ENCODE peak calls at places on chromosome 18, in ten cellular contexts. R is endothelial cell of umbilical vein, Z is A549, K is body of pancreas, N is A673, T is hepatocyte, E is heart right ventricle, W is HL-60, J is small intestine, C is left ventricle myocardium inferior. O is an unnamed sample.

GRCh38 chr18:77071711-77072292 is 60.8 kb downstream of the MBP start:
- DNase-seq in R (peak), Z (peak), K (peak), N (no peak), T (peak), E (no peak), W (no peak), J (no peak), C (no peak), O (peak)

GRCh38 chr18:9951022-9951859 is 37.4 kb downstream of the VAPA start:
- DNase-seq in R (peak), Z (peak), K (peak), N (peak), T (peak), E (no peak), W (no peak), J (peak), C (no peak), O (peak)

GRCh38 chr18:3046216-3046808 is 33.4 kb upstream of the LPIN2 start:
- DNase-seq in R (no peak), Z (no peak), K (no peak), N (no peak), T (no peak), E (no peak), W (no peak), J (no peak), C (no peak), O (no peak)

GRCh38 chr18:72826736-72827135 is 41.1 kb downstream of the NETO1 start:
- DNase-seq in R (no peak), Z (no peak), K (no peak), N (no peak), T (no peak), E (no peak), W (no peak), J (no peak), C (no peak), O (no peak)

GRCh38 chr18:62605685-62606084 is 82.9 kb downstream of the ZCCHC2 start:
- DNase-seq in R (no peak), Z (no peak), K (no peak), N (no peak), T (no peak), E (no peak), W (no peak), J (no peak), C (no peak), O (no peak)

GRCh38 chr18:69484699-69485396 is 84.2 kb downstream of the DOK6 start:
- DNase-seq in R (peak), Z (peak), K (no peak), N (peak), T (no peak), E (no peak), W (no peak), J (no peak), C (no peak), O (peak)

GRCh38 chr18:55323051-55323994 is 264.7 kb downstream of the TCF4 start:
- DNase-seq in R (peak), Z (no peak), K (no peak), N (peak), T (no peak), E (peak), W (no peak), J (no peak), C (no peak), O (no peak)

GRCh38 chr18:34321075-34321474 is 96.4 kb upstream of the NOL4 start:
- DNase-seq in R (no peak), Z (no peak), K (no peak), N (no peak), T (no peak), E (no peak), W (no peak), J (no peak), C (no peak), O (no peak)

DNA sequence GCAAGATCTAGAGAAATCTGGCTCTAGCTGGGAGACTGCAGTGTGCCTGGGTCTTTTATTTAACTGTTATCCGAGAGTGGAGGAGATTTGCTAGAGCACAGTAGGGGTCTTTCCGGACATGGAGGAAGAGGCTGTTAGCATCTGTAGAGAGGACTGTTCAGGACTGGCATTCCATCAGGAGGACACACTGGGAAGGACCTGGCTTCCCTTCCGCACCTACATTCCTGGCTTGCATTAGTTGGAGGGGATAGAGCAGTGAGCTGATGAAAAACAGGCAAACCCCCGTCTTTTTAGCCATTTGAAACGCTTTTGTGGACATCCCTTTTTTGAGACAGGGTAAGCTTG is 874 bp upstream of the PIEZO2 start:
- DNase-seq in R (no peak), Z (no peak), K (no peak), N (peak), T (no peak), E (no peak), W (no peak), J (no peak), C (no peak), O (no peak)
- H3K4me3 ChIP-seq in R (no peak), Z (no peak), K (no peak), N (no peak), T (no peak), E (no peak), W (no peak), J (no peak), C (no peak), O (no peak)

GRCh38 chr18:22185723-22186386 is 16.5 kb downstream of the GATA6 start:
- DNase-seq in R (peak), Z (no peak), K (peak), N (no peak), T (no peak), E (no peak), W (no peak), J (no peak), C (no peak), O (no peak)

GRCh38 chr18:22185298-22185697 is 15.9 kb downstream of the GATA6 start:
- DNase-seq in R (peak), Z (no peak), K (peak), N (no peak), T (no peak), E (no peak), W (no peak), J (no peak), C (peak), O (no peak)

GRCh38 chr18:22182884-22183610 is 13.7 kb downstream of the GATA6 start:
- DNase-seq in R (peak), Z (no peak), K (no peak), N (no peak), T (no peak), E (no peak), W (no peak), J (no peak), C (no peak), O (no peak)

GRCh38 chr18:22186484-22186971 is 17.1 kb downstream of the GATA6 start:
- DNase-seq in R (peak), Z (no peak), K (no peak), N (no peak), T (no peak), E (no peak), W (no peak), J (no peak), C (no peak), O (no peak)

GRCh38 chr18:22183647-22184161 is 14.3 kb downstream of the GATA6 start:
- DNase-seq in R (no peak), Z (no peak), K (no peak), N (no peak), T (no peak), E (no peak), W (no peak), J (no peak), C (no peak), O (no peak)
- H3K27ac ChIP-seq in R (no peak), Z (no peak), K (no peak), N (no peak), T (peak), E (peak), W (no peak), J (peak), C (peak), O (peak)

GRCh38 chr18:31042391-31043181 is at the start of gene DSC3:
- DNase-seq in R (no peak), Z (peak), K (peak), N (no peak), T (peak), E (no peak), W (no peak), J (peak), C (no peak), O (peak)
- H3K4me3 ChIP-seq in R (no peak), Z (peak), K (peak), N (no peak), T (peak), E (peak), W (no peak), J (no peak), C (peak), O (peak)

GRCh38 chr18:47970664-47971523 is 40.4 kb upstream of the SMAD2 start:
- DNase-seq in R (no peak), Z (no peak), K (no peak), N (no peak), T (no peak), E (no peak), W (peak), J (no peak), C (no peak), O (peak)

GRCh38 chr18:47964086-47964485 is 33.6 kb upstream of the SMAD2 start:
- DNase-seq in R (no peak), Z (no peak), K (no peak), N (no peak), T (no peak), E (no peak), W (no peak), J (no peak), C (no peak), O (no peak)

GRCh38 chr18:47968721-47969120 is 38.3 kb upstream of the SMAD2 start:
- DNase-seq in R (no peak), Z (peak), K (no peak), N (no peak), T (no peak), E (no peak), W (no peak), J (no peak), C (no peak), O (no peak)

GRCh38 chr18:47969851-47970250 is 39.4 kb upstream of the SMAD2 start:
- DNase-seq in R (no peak), Z (no peak), K (no peak), N (no peak), T (no peak), E (no peak), W (peak), J (no peak), C (no peak), O (peak)

DNA sequence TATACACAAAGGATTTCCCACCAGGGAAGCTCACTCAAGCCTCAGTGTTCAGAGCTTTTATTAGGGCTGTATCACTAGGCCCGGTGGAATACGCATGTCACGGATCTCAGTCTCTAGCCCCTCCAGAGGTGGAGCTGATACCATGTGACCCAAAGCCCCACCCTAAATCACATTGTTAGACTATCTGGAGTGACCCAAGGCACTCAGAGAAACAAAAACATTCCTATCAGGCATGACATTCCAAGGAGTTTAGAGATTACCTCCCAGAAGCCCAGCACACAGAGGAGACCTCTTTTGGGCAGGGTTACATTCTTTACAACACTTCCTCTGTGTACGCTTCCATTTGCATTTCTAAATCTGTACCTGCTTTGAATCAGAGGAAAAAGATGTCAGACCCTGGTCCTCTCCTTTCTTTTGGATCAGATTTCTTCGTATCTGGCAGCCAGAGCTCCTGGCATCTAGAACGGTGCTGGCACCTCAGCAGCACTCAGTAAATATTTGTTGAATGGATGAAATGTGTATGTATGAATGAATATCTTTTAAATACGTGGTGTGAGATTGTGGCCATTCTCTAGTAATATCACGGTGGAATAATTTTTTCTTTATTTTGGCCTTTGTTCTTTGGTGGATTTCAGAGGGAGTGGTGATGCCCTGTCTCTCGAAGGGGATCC is 37.7 kb upstream of the SMAD2 start:
- DNase-seq in R (no peak), Z (peak), K (no peak), N (no peak), T (no peak), E (no peak), W (no peak), J (no peak), C (no peak), O (peak)
- H3K27ac ChIP-seq in R (no peak), Z (peak), K (no peak), N (no peak), T (peak), E (no peak), W (no peak), J (no peak), C (no peak), O (peak)

DNA sequence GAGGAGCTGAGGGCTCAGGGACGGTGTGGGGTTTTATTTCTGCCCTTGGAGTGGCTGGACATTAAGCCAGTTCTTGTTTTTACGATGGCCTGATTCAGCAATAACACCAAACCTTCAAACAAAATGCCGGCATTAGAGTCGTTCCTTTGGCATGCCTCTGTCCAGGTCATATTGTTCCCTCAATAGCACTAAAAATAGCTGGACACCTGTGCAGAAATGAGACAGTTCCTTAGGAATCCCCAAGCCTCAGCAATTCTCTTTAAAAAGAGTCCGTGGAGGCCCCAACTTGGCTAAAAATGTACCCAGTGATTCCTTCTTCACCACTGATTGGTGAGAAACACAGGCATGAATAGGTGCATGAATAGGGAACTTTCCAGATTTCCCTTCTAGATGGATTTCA is 182.2 kb downstream of the ALPK2 start:
- DNase-seq in R (no peak), Z (no peak), K (no peak), N (no peak), T (no peak), E (no peak), W (no peak), J (no peak), C (no peak), O (no peak)
- H3K4me3 ChIP-seq in R (no peak), Z (no peak), K (no peak), N (no peak), T (no peak), E (no peak), W (no peak), J (no peak), C (no peak), O (no peak)

GRCh38 chr18:79069792-79070151 is 578 bp downstream of the ATP9B start:
- DNase-seq in R (peak), Z (no peak), K (no peak), N (no peak), T (no peak), E (no peak), W (no peak), J (no peak), C (no peak), O (no peak)
- H3K27ac ChIP-seq in R (peak), Z (peak), K (peak), N (peak), T (peak), E (peak), W (peak), J (peak), C (peak), O (peak)

GRCh38 chr18:80246656-80247402 is 485 bp downstream of the PARD6G start:
- DNase-seq in R (peak), Z (no peak), K (peak), N (peak), T (peak), E (no peak), W (no peak), J (peak), C (no peak), O (no peak)
- H3K4me3 ChIP-seq in R (peak), Z (peak), K (peak), N (peak), T (peak), E (peak), W (peak), J (peak), C (peak), O (peak)

GRCh38 chr18:48782381-48782841 is 168.4 kb downstream of the SMAD7 start:
- DNase-seq in R (peak), Z (no peak), K (no peak), N (no peak), T (peak), E (peak), W (no peak), J (no peak), C (peak), O (no peak)
- H3K27ac ChIP-seq in R (no peak), Z (no peak), K (peak), N (no peak), T (peak), E (peak), W (no peak), J (no peak), C (peak), O (peak)